ENCODE peak calls at places on chromosomes 16 and 17, in ten cellular contexts. S, F, D, Z, K, Q, J, V, L and G are unnamed samples.

GRCh38 chr17:72517413-72518237 is 396.8 kb downstream of the SOX9 start:
- DNase-seq in S (no peak), F (no peak), D (no peak), Z (no peak), K (no peak), Q (no peak), J (no peak), V (peak), L (peak), G (no peak)

GRCh38 chr17:29124135-29124930 is 55.9 kb downstream of the MYO18A start:
- DNase-seq in S (no peak), F (peak), D (no peak), Z (no peak), K (no peak), Q (peak), J (peak), V (peak), L (peak), G (peak)

GRCh38 chr16:19868421-19868820 is 16.2 kb downstream of the GPRC5B start:
- DNase-seq in S (no peak), F (no peak), D (no peak), Z (no peak), K (no peak), Q (no peak), J (no peak), V (no peak), L (no peak), G (no peak)

GRCh38 chr17:3848229-3848628 is 2.2 kb upstream of the NCBP3 start:
- DNase-seq in S (no peak), F (no peak), D (no peak), Z (no peak), K (no peak), Q (no peak), J (no peak), V (no peak), L (no peak), G (no peak)

GRCh38 chr16:19765860-19766553 is 47.9 kb downstream of the IQCK start:
- DNase-seq in S (peak), F (no peak), D (peak), Z (no peak), K (no peak), Q (no peak), J (peak), V (no peak), L (peak), G (no peak)

GRCh38 chr16:31105677-31106213 is 2.4 kb upstream of the BCKDK start:
- DNase-seq in S (peak), F (peak), D (peak), Z (peak), K (peak), Q (peak), J (peak), V (peak), L (peak), G (peak)

GRCh38 chr16:80656731-80657150 is 115.9 kb downstream of the DYNLRB2 start:
- DNase-seq in S (no peak), F (no peak), D (no peak), Z (no peak), K (no peak), Q (no peak), J (no peak), V (no peak), L (no peak), G (no peak)

GRCh38 chr17:55343114-55343513 is 78.4 kb downstream of the HLF start:
- DNase-seq in S (no peak), F (no peak), D (no peak), Z (no peak), K (no peak), Q (no peak), J (no peak), V (no peak), L (no peak), G (no peak)

GRCh38 chr16:2919511-2920255 is 8.0 kb downstream of the FLYWCH1 start:
- DNase-seq in S (peak), F (peak), D (peak), Z (peak), K (no peak), Q (peak), J (peak), V (peak), L (peak), G (peak)

GRCh38 chr16:85632709-85633437 is 19.8 kb downstream of the GSE1 start:
- DNase-seq in S (no peak), F (no peak), D (no peak), Z (no peak), K (no peak), Q (no peak), J (no peak), V (no peak), L (no peak), G (no peak)

GRCh38 chr16:83934684-83934977 is 18.4 kb upstream of the OSGIN1 start:
- DNase-seq in S (no peak), F (no peak), D (no peak), Z (no peak), K (no peak), Q (no peak), J (no peak), V (no peak), L (no peak), G (no peak)

GRCh38 chr16:57945740-57946138 is 25.2 kb downstream of the CNGB1 start:
- DNase-seq in S (no peak), F (no peak), D (no peak), Z (no peak), K (no peak), Q (no peak), J (no peak), V (no peak), L (no peak), G (no peak)
- TF ChIP-seq CTCF in S (no peak), F (peak), D (no peak), Z (no peak), K (peak), Q (peak), J (no peak), V (peak), L (no peak), G (peak)

GRCh38 chr16:535446-536405 is 8.2 kb downstream of the CAPN15 start:
- DNase-seq in S (no peak), F (no peak), D (peak), Z (no peak), K (no peak), Q (no peak), J (no peak), V (peak), L (no peak), G (peak)

GRCh38 chr16:539901-540530 is 12.5 kb downstream of the CAPN15 start:
- DNase-seq in S (no peak), F (no peak), D (no peak), Z (no peak), K (no peak), Q (no peak), J (no peak), V (peak), L (no peak), G (peak)

GRCh38 chr16:536746-537145 is 9.2 kb downstream of the CAPN15 start:
- DNase-seq in S (no peak), F (no peak), D (no peak), Z (no peak), K (no peak), Q (no peak), J (no peak), V (no peak), L (no peak), G (no peak)

GRCh38 chr16:534856-535445 is 7.4 kb downstream of the CAPN15 start:
- DNase-seq in S (no peak), F (no peak), D (no peak), Z (no peak), K (no peak), Q (no peak), J (no peak), V (no peak), L (no peak), G (no peak)

GRCh38 chr16:537415-538335 is 10.2 kb downstream of the CAPN15 start:
- DNase-seq in S (no peak), F (peak), D (no peak), Z (no peak), K (no peak), Q (no peak), J (no peak), V (no peak), L (no peak), G (no peak)
- TF ChIP-seq CTCF in S (no peak), F (no peak), D (no peak), Z (no peak), K (peak), Q (peak), J (no peak), V (peak), L (no peak), G (peak)

DNA sequence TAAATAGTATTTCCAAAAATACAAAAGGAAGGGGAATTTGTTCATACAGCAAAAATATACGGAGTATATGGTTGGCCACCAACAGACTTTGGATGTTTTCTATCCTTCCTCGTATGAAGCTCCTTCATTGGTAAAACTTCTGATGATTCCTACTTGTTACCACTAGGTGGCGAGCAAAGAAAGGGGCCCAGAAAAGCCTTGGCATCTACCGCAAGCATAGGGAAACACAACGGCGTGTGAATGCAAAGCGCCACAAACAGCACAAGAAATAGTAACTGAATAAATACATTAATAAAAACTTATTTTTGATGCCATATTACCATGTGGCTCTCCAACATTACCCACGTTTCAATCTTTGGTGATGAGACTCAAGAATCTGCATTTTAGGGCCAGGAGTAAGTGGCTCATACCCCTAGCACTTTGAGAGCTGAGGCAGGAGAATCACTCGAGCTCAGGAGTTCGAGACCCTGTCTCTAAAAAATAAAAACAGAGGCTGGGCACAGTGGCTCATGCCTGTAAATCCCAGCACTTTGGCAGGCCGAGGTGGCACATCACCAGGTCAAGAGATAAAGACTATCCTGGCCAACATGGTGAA is 34.5 kb downstream of the YWHAE start:
- DNase-seq in S (no peak), F (peak), D (no peak), Z (peak), K (peak), Q (peak), J (peak), V (peak), L (peak), G (peak)
- TF ChIP-seq CTCF in S (peak), F (peak), D (peak), Z (peak), K (peak), Q (peak), J (peak), V (peak), L (peak), G (peak)

DNA sequence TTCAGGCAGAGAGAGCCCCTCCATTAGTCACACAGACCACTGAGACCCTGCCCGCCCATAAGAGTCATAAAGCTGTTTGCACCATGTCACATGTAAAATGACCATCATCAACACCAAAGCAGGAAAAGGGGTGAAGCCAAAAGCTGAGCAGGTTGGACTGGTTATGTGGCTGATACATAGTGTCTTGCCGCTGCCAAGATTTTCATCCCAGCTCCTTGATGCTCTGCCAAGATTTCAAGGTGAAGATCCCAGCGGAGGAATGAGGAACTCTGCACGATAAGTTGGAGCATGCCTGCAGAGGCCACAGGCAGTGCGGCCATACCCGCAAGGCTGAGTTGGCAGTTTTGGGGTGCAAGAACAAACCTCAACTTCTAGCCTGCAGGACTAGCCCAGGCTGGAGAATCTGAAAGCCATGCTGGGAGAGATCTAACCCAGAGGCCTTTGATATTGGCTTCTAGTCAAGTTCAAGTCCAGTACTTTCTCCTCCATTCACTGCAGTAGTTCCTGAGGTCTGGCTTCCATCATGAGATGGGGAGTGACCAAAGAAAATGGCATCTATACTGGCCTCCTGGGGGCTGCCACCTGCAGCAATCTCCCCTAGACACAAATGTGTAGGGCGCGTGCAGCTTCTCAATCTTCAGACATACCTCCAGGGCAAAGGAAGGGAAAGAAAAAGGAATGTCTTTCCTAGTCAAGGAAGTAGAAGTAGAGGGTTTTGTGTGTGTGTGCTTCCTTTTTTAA is 79.7 kb upstream of the NOL11 start:
- DNase-seq in S (no peak), F (no peak), D (no peak), Z (no peak), K (no peak), Q (no peak), J (no peak), V (no peak), L (peak), G (no peak)
- TF ChIP-seq CTCF in S (no peak), F (no peak), D (no peak), Z (no peak), K (no peak), Q (no peak), J (no peak), V (no peak), L (no peak), G (no peak)

DNA sequence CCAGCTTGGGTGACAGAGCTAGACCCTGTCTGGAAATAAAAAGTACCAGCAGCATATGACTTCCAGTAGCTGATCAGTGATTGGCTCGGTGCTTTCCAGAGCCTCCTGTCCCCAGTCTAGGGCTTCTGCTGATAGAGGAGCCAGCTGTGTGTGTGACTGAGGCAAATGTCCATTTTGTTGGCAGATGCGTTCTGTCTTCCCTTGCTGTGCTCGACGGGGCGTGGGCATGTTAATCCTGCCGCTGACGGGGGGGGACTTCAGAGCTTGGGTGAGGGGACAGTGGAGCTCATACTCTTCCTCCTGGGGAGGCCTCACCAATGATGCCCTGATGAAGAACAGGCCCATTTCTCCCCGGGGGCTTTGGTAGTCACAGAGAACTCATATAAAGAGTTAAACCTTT is 14.6 kb downstream of the KCTD2 start:
- DNase-seq in S (no peak), F (no peak), D (no peak), Z (no peak), K (no peak), Q (no peak), J (no peak), V (no peak), L (no peak), G (no peak)
- TF ChIP-seq CTCF in S (no peak), F (no peak), D (no peak), Z (no peak), K (no peak), Q (no peak), J (no peak), V (no peak), L (no peak), G (no peak)

GRCh38 chr17:63232565-63233310 is 213.4 kb downstream of the CYB561 start:
- DNase-seq in S (no peak), F (peak), D (no peak), Z (no peak), K (no peak), Q (no peak), J (no peak), V (no peak), L (no peak), G (no peak)
- TF ChIP-seq CTCF in S (no peak), F (no peak), D (no peak), Z (no peak), K (peak), Q (no peak), J (no peak), V (no peak), L (no peak), G (no peak)

GRCh38 chr17:42877037-42877436 is 23.6 kb upstream of the G6PC1 start:
- DNase-seq in S (no peak), F (no peak), D (no peak), Z (no peak), K (no peak), Q (no peak), J (no peak), V (no peak), L (no peak), G (no peak)

GRCh38 chr17:42878924-42879595 is 21.5 kb upstream of the G6PC1 start:
- DNase-seq in S (no peak), F (no peak), D (no peak), Z (no peak), K (no peak), Q (no peak), J (no peak), V (no peak), L (no peak), G (no peak)

GRCh38 chr17:42880776-42881175 is 19.8 kb upstream of the G6PC1 start:
- DNase-seq in S (no peak), F (no peak), D (no peak), Z (no peak), K (no peak), Q (no peak), J (no peak), V (no peak), L (no peak), G (no peak)

GRCh38 chr17:42879596-42879985 is 21.0 kb upstream of the G6PC1 start:
- DNase-seq in S (no peak), F (no peak), D (no peak), Z (no peak), K (no peak), Q (no peak), J (no peak), V (peak), L (no peak), G (peak)

GRCh38 chr17:42878123-42878880 is 22.3 kb upstream of the G6PC1 start:
- DNase-seq in S (no peak), F (peak), D (no peak), Z (no peak), K (peak), Q (no peak), J (peak), V (no peak), L (peak), G (no peak)
- TF ChIP-seq CTCF in S (no peak), F (no peak), D (no peak), Z (no peak), K (peak), Q (peak), J (no peak), V (no peak), L (no peak), G (peak)

GRCh38 chr17:57906910-57907309 is 48.3 kb downstream of the CUEDC1 start:
- DNase-seq in S (no peak), F (peak), D (no peak), Z (no peak), K (no peak), Q (peak), J (no peak), V (no peak), L (no peak), G (no peak)
- TF ChIP-seq CTCF in S (no peak), F (no peak), D (peak), Z (no peak), K (peak), Q (peak), J (no peak), V (peak), L (no peak), G (peak)

DNA sequence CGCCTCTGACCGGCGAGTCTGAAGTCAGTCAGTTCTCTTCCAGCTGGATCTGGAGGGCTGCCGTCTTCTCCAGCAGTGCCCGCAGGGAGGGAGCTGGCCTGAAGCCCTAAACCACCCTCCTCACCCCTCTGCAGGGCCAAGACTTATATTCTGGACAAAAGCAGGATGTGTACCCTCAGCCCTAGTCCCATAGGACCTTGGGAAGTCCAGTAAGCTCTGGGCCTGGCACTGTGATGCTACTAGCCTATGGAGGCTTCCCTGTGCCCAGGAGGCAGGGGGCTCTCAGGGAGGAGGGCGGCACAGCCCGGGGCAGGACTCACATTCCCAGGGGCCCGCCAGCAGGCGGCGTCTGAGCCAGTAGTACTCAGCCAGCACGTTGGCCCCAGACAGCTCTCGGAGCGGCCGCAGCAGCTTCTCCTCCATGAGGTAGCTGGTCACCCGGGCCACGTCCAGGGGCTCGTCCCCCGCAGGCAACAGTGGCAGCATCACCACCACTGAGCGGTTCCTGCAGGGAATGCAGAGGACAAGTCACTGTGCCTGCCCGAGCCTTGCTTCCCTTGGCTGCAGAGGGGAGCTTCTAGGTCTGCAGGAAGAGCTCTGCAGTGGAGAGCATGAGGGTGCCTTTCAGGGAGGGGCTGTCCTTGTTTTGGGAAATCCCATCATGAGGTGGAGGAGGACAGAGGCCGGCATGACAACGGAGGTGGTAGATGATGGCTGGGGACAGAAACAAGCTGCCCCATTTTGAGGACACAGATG is 41.7 kb downstream of the RMI2 start:
- DNase-seq in S (peak), F (peak), D (peak), Z (no peak), K (peak), Q (peak), J (no peak), V (peak), L (peak), G (no peak)
- TF ChIP-seq CTCF in S (no peak), F (peak), D (peak), Z (no peak), K (peak), Q (peak), J (peak), V (peak), L (no peak), G (peak)

GRCh38 chr16:87949071-87949744 is 2.0 kb upstream of the BANP start:
- DNase-seq in S (no peak), F (no peak), D (no peak), Z (no peak), K (no peak), Q (no peak), J (no peak), V (no peak), L (no peak), G (no peak)

GRCh38 chr16:87952751-87953150 is 1.5 kb downstream of the BANP start:
- DNase-seq in S (no peak), F (no peak), D (no peak), Z (no peak), K (no peak), Q (no peak), J (no peak), V (no peak), L (no peak), G (no peak)

GRCh38 chr16:87951550-87952538 is 610 bp downstream of the BANP start:
- DNase-seq in S (no peak), F (no peak), D (peak), Z (no peak), K (no peak), Q (peak), J (no peak), V (no peak), L (peak), G (no peak)

GRCh38 chr16:87948735-87949070 is 2.5 kb upstream of the BANP start:
- DNase-seq in S (no peak), F (no peak), D (no peak), Z (no peak), K (no peak), Q (no peak), J (no peak), V (no peak), L (no peak), G (no peak)

GRCh38 chr16:87950765-87951549 is at the start of gene BANP:
- DNase-seq in S (peak), F (peak), D (peak), Z (peak), K (peak), Q (peak), J (peak), V (peak), L (peak), G (peak)
- TF ChIP-seq CTCF in S (peak), F (no peak), D (peak), Z (peak), K (peak), Q (peak), J (peak), V (peak), L (no peak), G (peak)